ENCODE peak calls at places on chromosomes 13 and 19, in six cellular contexts. P is heart left ventricle; Y is Panc1; E is heart right ventricle; V is CD4-positive, CD25-positive, alpha-beta regulatory T cell; I is natural killer cell treated with Interleukin-12 subunit alpha and Interleukin-12 subunit beta and Interleukin-15 and Interleukin-18, amount 100 ng/mL, for 72 hours. H is an unnamed sample.
A peak's percentile ranks its signal among the peaks of the same experiment; 100 is the strongest.

GRCh38 chr13:29918845-29919244 is 68.4 kb upstream of the UBL3 start:
- ATAC-seq in P (no peak), I (no peak), Y (no peak), E (no peak), V (no peak), H (peak; percentile 61)

GRCh38 chr19:58367698-58368454 is 5.3 kb upstream of the ZNF497 start:
- ATAC-seq in E (no peak), Y (no peak), I (no peak), V (no peak), P (no peak), H (no peak)

GRCh38 chr13:33970746-33971145 is 152.8 kb downstream of the RFC3 start:
- ATAC-seq in Y (no peak), E (peak; percentile 52), P (peak; percentile 41), I (no peak), V (no peak), H (no peak)

GRCh38 chr13:52974711-52975110 is 53.9 kb upstream of the OLFM4 start:
- ATAC-seq in Y (no peak), V (no peak), P (no peak), I (peak; percentile 45), E (no peak), H (no peak)

GRCh38 chr19:35311901-35312665 is 16.9 kb upstream of the CD22 start:
- ATAC-seq in V (no peak), Y (no peak), E (no peak), P (no peak), I (no peak), H (no peak)

GRCh38 chr19:5030822-5031221 is 61.9 kb downstream of the KDM4B start:
- ATAC-seq in V (no peak), E (no peak), P (no peak), Y (peak; percentile 25), I (peak; percentile 28), H (peak; percentile 5)

GRCh38 chr19:5595129-5595528 is 27.4 kb upstream of the TINCR start:
- ATAC-seq in I (no peak), P (no peak), V (no peak), Y (no peak), E (no peak), H (no peak)

GRCh38 chr13:101576452-101576851 is 124.0 kb downstream of the ITGBL1 start:
- ATAC-seq in E (no peak), V (no peak), I (no peak), P (no peak), Y (no peak), H (no peak)

GRCh38 chr13:70339738-70340137 is 231.5 kb upstream of the KLHL1 start:
- ATAC-seq in E (no peak), I (no peak), V (no peak), Y (no peak), P (no peak), H (peak; percentile 86)

GRCh38 chr13:44218501-44219240 is 155.0 kb upstream of the SERP2 start:
- ATAC-seq in Y (no peak), P (peak; percentile 90), V (no peak), I (no peak), E (peak; percentile 93), H (no peak)

GRCh38 chr13:50989476-50989875 is 79.9 kb downstream of the RNASEH2B start:
- ATAC-seq in V (no peak), Y (no peak), P (no peak), I (no peak), E (peak; percentile 50), H (no peak)

GRCh38 chr13:100100115-100100879 is 11.4 kb downstream of the PCCA start:
- ATAC-seq in P (peak; percentile 39), Y (peak; percentile 12), V (no peak), E (peak; percentile 70), I (no peak), H (no peak)

GRCh38 chr19:49217382-49217781 is 59.8 kb downstream of the TRPM4 start:
- ATAC-seq in Y (no peak), E (peak; percentile 93), V (no peak), I (no peak), P (peak; percentile 95), H (peak; percentile 70)

GRCh38 chr13:40615619-40616018 is 50.8 kb downstream of the FOXO1 start:
- ATAC-seq in I (no peak), V (no peak), P (peak; percentile 8), E (no peak), Y (no peak), H (no peak)

GRCh38 chr13:77918391-77919261 is at the start of gene EDNRB:
- ATAC-seq in Y (no peak), P (peak; percentile 73), V (no peak), I (no peak), E (peak; percentile 84), H (peak; percentile 84)

GRCh38 chr13:61531383-61532065 is 115.9 kb upstream of the PCDH20 start:
- ATAC-seq in V (no peak), Y (no peak), I (no peak), E (no peak), P (no peak), H (no peak)

GRCh38 chr13:51737609-51738008 is 66.4 kb downstream of the DHRS12 start:
- ATAC-seq in Y (no peak), E (no peak), I (no peak), V (no peak), P (no peak), H (no peak)

GRCh38 chr19:690203-690602 is 5.0 kb downstream of the PRSS57 start:
- ATAC-seq in V (no peak), Y (no peak), I (no peak), E (peak; percentile 67), P (no peak), H (no peak)

H was measured in SK-N-SH treated with all-trans-retinoic acid at 6 μM for 48 hours.